ENCODE peak calls at places on chromosomes 4 and X, in seven cellular contexts. U is brain microvascular endothelial cell, B is MM.1S, A is H1, L is SK-N-SH, V is heart left ventricle, O is GM12878. N is an unnamed sample.

GRCh38 chr4:85408326-85408725 is 66.6 kb upstream of the ARHGAP24 start:
- DNase-seq in U (no peak), B (no peak), V (no peak), A (no peak), L (no peak), O (no peak), N (no peak)

GRCh38 chr4:111636961-111637556 is 508.2 kb upstream of the FAM241A start:
- DNase-seq in L (no peak), U (no peak), A (no peak), O (no peak), B (no peak), V (no peak), N (no peak)

GRCh38 chrX:23742174-23742692 is 843 bp downstream of the ACOT9 start:
- DNase-seq in O (no peak), V (no peak), L (peak; percentile 64), U (peak; percentile 50), B (peak; percentile 10), A (no peak), N (peak; percentile 66)

GRCh38 chr4:28211714-28212470 is 1351.3 kb downstream of the STIM2 start:
- DNase-seq in B (no peak), U (peak; percentile 29), V (no peak), A (no peak), O (no peak), L (no peak), N (no peak)

GRCh38 chr4:74635074-74635473 is 159.2 kb downstream of the BTC start:
- DNase-seq in V (no peak), B (no peak), A (no peak), O (no peak), U (no peak), L (no peak), N (no peak)

GRCh38 chrX:23884427-23885024 is 23.2 kb downstream of the APOO start:
- DNase-seq in L (no peak), B (no peak), V (no peak), A (no peak), U (peak; percentile 65), O (no peak), N (no peak)

GRCh38 chr4:159159611-159160010 is 56.7 kb downstream of the RAPGEF2 start:
- DNase-seq in O (no peak), B (no peak), L (no peak), A (no peak), V (no peak), U (no peak), N (no peak)

GRCh38 chr4:3285558-3286334 is 7.1 kb upstream of the RGS12 start:
- DNase-seq in L (peak; percentile 18), A (peak; percentile 46), O (no peak), V (peak; percentile 66), B (no peak), U (no peak), N (no peak)

GRCh38 chr4:37958932-37959331 is 1.3 kb upstream of the PTTG2 start:
- DNase-seq in U (no peak), A (no peak), B (no peak), O (no peak), L (no peak), V (no peak), N (no peak)

GRCh38 chr4:1612278-1613098 is 71.6 kb downstream of the FAM53A start:
- DNase-seq in V (peak; percentile 25), L (no peak), B (no peak), O (no peak), A (no peak), U (no peak), N (no peak)

GRCh38 chr4:71187399-71188196 is 151.2 kb upstream of the SLC4A4 start:
- DNase-seq in A (peak; percentile 73), O (no peak), B (no peak), V (peak; percentile 71), L (no peak), U (no peak), N (peak; percentile 79)

GRCh38 chr4:152243890-152244595 is 291.8 kb downstream of the FBXW7 start:
- DNase-seq in V (no peak), U (peak; percentile 24), L (no peak), O (no peak), A (no peak), B (no peak), N (no peak)

GRCh38 chr4:23333946-23334878 is 555.6 kb downstream of the PPARGC1A start:
- DNase-seq in V (no peak), A (no peak), B (peak; percentile 97), L (no peak), O (peak; percentile 39), U (peak; percentile 23), N (peak; percentile 69)

GRCh38 chr4:152848508-152848907 is 68.8 kb downstream of the ARFIP1 start:
- DNase-seq in A (no peak), L (no peak), O (no peak), U (no peak), B (no peak), V (no peak), N (no peak)

GRCh38 chr4:132275583-132276121 is 873.4 kb upstream of the PCDH10 start:
- DNase-seq in B (no peak), A (no peak), O (no peak), V (no peak), L (no peak), U (no peak), N (no peak)

GRCh38 chr4:926538-926937 is 5.6 kb downstream of the GAK start:
- DNase-seq in A (peak; percentile 84), V (no peak), L (peak; percentile 49), U (no peak), B (no peak), O (no peak), N (peak; percentile 91)

GRCh38 chr4:3708103-3708510 is 58.1 kb upstream of the ADRA2C start:
- DNase-seq in V (peak; percentile 60), U (peak; percentile 2), L (no peak), B (no peak), O (no peak), A (no peak), N (no peak)

GRCh38 chr4:12729384-12729783 is 754.8 kb downstream of the RAB28 start:
- DNase-seq in V (no peak), L (peak; percentile 10), O (no peak), U (no peak), B (no peak), A (no peak), N (no peak)

GRCh38 chr4:12724520-12724919 is 759.6 kb downstream of the RAB28 start:
- DNase-seq in A (no peak), B (peak; percentile 76), V (no peak), U (no peak), O (no peak), L (peak; percentile 2), N (no peak)

DNA sequence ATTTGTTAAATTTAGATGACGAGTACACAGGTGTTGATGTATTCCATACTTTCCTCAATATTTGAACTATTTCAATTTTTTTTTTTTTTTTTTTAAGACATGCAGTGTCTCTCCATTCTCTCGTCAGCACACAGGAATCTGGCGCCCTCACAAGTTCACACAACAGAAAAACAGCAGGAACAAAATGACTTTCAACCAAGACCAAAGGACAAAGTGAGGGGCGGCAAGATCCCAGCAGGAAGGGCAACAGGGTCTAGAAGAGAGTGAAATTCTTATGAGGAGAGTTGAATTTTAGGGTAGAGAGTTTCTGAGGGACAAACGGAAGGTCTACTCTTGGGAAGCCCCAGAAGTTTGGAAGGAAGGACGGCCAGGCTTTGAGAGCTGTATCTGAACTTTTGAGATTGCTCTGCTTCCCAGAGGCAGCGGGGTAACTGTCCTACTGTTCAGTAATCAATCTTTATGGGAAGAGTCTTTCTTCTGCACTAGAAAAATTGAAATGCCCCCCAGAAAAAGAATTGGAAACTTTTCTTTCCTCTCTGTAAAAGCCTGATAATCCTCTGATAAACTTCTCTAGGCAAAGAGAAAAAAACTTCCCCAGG is 760.2 kb downstream of the RAB28 start:
- DNase-seq in B (peak; percentile 76), V (no peak), U (no peak), O (no peak), A (no peak), L (no peak), N (peak; percentile 82)
- TF ChIP-seq CTCF in B (peak; percentile 77), V (no peak), U (no peak), O (peak; percentile 12), A (no peak), L (no peak), N (no peak)

GRCh38 chr4:163611784-163612445 is 117.4 kb downstream of the TMA16 start:
- DNase-seq in V (no peak), B (no peak), A (no peak), U (no peak), O (no peak), L (no peak), N (no peak)
- H3K27ac ChIP-seq in V (no peak overlapping the region), B (no peak overlapping the region), A (no peak overlapping the region), U (no peak overlapping the region), O (peak overlapping the region; percentile 38), L (no peak overlapping the region), N (no peak overlapping the region)

DNA sequence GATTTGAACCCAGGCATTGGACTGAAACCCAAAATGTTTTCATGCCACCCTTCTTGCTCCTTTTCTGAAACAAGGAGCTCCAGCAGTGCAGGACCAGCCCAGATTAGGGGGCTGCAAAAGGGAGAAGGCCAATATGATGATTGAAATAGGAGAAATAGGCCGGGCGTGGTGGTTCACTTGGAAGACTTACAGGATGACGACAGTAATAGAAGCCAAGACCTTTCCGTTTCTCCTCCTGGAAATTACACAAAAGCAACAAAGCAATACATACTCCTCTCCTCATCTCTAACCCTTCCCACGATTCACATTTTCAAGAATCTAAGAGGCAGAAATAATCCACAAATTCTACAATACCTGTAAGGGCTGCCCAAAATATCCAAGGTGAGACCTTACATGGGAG is 90.8 kb downstream of the ANAPC4 start:
- DNase-seq in V (no peak), U (no peak), B (no peak), O (no peak), A (no peak), L (no peak), N (no peak)
- H3K27me3 ChIP-seq in V (no peaks in the 10 kb centered on the region), U (no peaks in the 10 kb centered on the region), B (no peaks in the 10 kb centered on the region), O (no peaks in the 10 kb centered on the region), A (no peaks in the 10 kb centered on the region), L (no peaks in the 10 kb centered on the region), N (no peaks in the 10 kb centered on the region)

DNA sequence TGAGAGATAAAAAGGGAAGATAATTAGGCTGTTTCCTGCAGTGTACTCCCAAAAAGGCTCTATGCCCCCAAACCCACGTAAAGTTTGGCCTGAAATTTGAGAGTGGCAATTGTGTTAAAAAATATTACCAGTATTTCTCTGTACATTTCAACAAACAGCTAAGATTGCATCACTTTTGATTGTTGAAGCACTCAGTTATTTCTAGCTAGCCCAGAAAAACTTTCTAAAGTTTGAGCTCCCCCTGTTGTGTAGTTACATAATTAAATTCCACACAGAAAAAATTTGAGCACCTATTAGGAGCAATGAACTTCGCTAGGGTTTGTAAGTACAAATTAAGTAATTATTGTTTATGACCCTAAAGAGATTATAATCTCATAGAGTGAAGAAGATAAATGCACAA is 109.4 kb downstream of the DLG3 start:
- DNase-seq in U (peak; percentile 0), O (no peak), V (no peak), L (no peak), B (peak; percentile 21), A (no peak), N (no peak)
- TF ChIP-seq CTCF in U (no peak), O (peak; percentile 30), V (no peak), L (peak; percentile 44), B (peak; percentile 18), A (no peak), N (peak; percentile 23)

N was measured in endodermal cell.